ENCODE peak calls at places on chromosome 1, in four cellular contexts. G is A673; X is RWPE2; T is CD8-positive, alpha-beta memory T cell. N is an unnamed sample.

GRCh38 chr1:7418442-7419080 is 352.5 kb upstream of the VAMP3 start:
- DNase-seq in G (no peak), X (peak), T (no peak), N (peak)

GRCh38 chr1:170910273-170910672 is 25.1 kb upstream of the MROH9 start:
- DNase-seq in G (no peak), X (no peak), T (no peak), N (no peak)

GRCh38 chr1:185559684-185560310 is 174.4 kb upstream of the HMCN1 start:
- DNase-seq in G (peak), X (no peak), T (peak), N (peak)

GRCh38 chr1:107430540-107431228 is 289.8 kb downstream of the NTNG1 start:
- DNase-seq in G (peak), X (no peak), T (no peak), N (peak)

GRCh38 chr1:27496604-27497155 is 6.7 kb upstream of the WASF2 start:
- DNase-seq in G (peak), X (no peak), T (no peak), N (peak)

GRCh38 chr1:89198500-89199072 is at the start of gene GBP4:
- DNase-seq in G (no peak), X (no peak), T (peak), N (peak)

GRCh38 chr1:219900201-219900600 is 28.2 kb downstream of the SLC30A10 start:
- DNase-seq in G (no peak), X (no peak), T (no peak), N (no peak)

GRCh38 chr1:89923517-89923916 is 71.4 kb upstream of the ZNF326 start:
- DNase-seq in G (no peak), X (no peak), T (no peak), N (no peak)

GRCh38 chr1:2609271-2610035 is 22.9 kb downstream of the PRXL2B start:
- DNase-seq in G (no peak), X (peak), T (no peak), N (peak)

GRCh38 chr1:109595540-109595939 is 23.9 kb downstream of the GNAT2 start:
- DNase-seq in G (peak), X (no peak), T (no peak), N (no peak)

GRCh38 chr1:67053535-67053784 is 488 bp downstream of the SLC35D1 start:
- DNase-seq in G (peak), X (peak), T (no peak), N (no peak)

GRCh38 chr1:231729541-231729940 is 103.0 kb downstream of the DISC1 start:
- DNase-seq in G (no peak), X (no peak), T (no peak), N (no peak)

GRCh38 chr1:12454406-12455391 is 163.3 kb downstream of the DHRS3 start:
- DNase-seq in G (no peak), X (no peak), T (no peak), N (no peak)

DNA sequence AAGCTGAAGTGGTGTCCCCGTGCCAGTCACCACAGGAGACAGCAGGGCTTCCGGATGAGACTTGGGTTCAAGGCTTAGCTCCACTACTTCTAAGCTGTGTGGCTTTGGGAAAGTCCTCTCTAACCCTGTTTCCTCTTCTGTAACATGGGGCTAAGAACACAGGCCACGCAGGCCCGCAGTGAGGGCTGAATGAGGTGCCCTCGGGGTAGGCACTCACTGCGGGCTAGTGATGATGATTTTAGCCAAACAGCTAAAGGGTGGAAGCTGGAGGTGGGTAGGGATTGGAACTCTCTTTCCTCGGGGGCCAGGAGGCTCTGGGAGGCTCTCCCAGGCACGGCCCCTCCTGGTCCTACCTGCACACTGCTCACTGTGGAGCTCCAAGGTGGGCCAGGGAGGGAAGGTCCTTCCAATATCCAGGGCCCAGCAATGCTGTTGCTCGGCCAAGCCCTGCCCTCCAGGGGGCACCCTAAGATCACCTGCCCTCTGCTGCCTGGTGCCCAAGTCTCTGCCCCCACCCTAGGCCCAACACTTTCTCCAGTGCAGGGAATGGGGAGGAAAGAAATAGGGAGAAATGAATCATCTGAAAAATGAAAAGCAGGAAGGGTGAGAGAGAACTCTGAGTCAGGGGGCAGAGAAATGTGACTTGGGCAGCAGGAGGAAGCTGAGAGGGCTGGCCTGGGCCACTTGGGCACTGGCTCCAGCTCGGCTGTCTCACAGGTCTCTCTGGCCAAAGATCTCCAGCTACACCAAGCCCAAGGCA is 19.2 kb upstream of the EVA1B start:
- DNase-seq in G (no peak), X (no peak), T (peak), N (peak)
- H3K27ac ChIP-seq in G (no peak), X (peak), T (no peak), N (no peak)

DNA sequence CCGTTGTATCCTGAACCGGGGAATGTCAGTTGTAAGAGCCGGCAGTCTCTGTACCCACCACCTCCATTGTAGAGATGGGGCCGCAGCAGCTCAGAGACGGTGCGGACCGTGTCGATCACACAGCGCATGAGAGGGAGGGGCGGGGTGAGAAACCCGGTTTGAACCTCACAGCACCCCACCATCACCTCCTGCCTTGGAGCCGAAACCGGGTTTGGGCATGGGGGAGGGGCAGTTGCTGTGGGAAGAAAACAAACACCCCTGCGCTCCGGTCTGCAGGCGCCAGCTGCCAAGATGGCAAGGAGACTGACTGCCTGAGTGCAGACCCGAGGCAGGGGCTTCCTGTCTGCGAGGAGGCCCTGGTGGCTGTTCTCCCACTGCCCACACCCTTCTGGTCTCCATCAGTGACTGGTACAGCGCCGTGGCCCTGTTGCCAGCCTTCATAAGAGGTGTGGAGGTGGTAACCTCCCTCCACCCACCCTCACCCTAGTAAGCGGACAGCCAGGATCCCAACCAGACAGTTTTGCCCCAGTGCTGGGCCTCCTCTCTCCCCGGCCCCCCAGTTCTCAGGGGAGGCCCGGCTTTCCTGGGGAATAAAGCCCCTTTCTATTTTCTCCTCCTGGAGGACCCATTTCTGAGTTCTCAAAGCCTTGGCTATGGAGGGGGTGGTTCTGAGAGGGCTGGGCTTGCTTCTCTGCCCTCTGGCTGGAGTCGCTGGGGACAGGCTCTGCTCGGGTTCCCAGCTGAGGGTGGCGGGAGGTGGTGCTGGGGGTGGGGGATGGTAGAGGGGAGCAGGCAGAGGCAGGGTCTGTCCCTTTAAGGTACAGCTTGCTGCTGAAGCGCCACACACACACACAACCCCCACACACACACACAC is 69.4 kb upstream of the SSBP3 start:
- DNase-seq in G (no peak), X (no peak), T (peak), N (peak)
- H3K4me3 ChIP-seq in G (no peak), X (no peak), T (peak), N (no peak)

GRCh38 chr1:212669600-212669999 is 30.0 kb downstream of the BATF3 start:
- DNase-seq in G (no peak), X (no peak), T (no peak), N (peak)

GRCh38 chr1:212669102-212669501 is 30.5 kb downstream of the BATF3 start:
- DNase-seq in G (peak), X (no peak), T (no peak), N (peak)

GRCh38 chr1:212670301-212670700 is 29.3 kb downstream of the BATF3 start:
- DNase-seq in G (no peak), X (no peak), T (no peak), N (no peak)

GRCh38 chr1:212671342-212672031 is 28.2 kb downstream of the BATF3 start:
- DNase-seq in G (peak), X (no peak), T (no peak), N (peak)

DNA sequence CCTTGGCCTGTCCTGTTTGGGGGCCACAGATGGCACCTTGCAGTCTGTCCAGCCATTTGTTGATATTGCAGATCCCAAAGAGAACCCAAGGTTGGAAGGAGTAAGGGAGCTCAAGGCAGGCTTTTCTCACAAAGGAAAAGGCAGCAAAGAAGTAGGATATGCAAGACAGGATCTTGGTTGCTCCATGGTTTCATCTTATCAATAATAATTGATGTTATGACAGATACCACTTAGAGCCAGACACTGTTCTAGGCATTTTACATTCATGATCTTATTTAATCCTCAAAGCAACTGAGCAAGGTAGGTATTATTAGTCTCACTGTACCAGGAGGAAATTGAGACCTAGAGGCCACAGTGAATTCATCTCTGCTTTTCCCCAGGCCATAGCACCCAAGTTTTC is 28.8 kb downstream of the BATF3 start:
- DNase-seq in G (no peak), X (no peak), T (no peak), N (no peak)
- H3K27ac ChIP-seq in G (no peak), X (no peak), T (no peak), N (no peak)

GRCh38 chr1:174800951-174801350 is 198.8 kb upstream of the CACYBP start:
- DNase-seq in G (no peak), X (no peak), T (no peak), N (no peak)
- H3K4me3 ChIP-seq in G (peak), X (no peak), T (no peak), N (peak)